ENCODE peak calls at places on chromosomes 7 and 10, in ten cellular contexts. U, J, C, H, V, P, A, I, K and T are unnamed samples.

GRCh38 chr10:15426558-15426957 is 55.5 kb upstream of the FAM171A1 start:
- DNase-seq in U (no peak), J (no peak), C (no peak), H (no peak), V (no peak), P (no peak), A (no peak), I (no peak), K (no peak), T (no peak)

GRCh38 chr7:18866359-18867036 is 250.9 kb downstream of the TWIST1 start:
- DNase-seq in U (peak; percentile 71), J (peak; percentile 62), C (peak; percentile 66), H (peak; percentile 12), V (no peak), P (peak; percentile 89), A (no peak), I (peak; percentile 87), K (no peak), T (peak; percentile 72)

GRCh38 chr10:336247-336646 is 201.0 kb downstream of the ZMYND11 start:
- DNase-seq in U (no peak), J (no peak), C (no peak), H (no peak), V (no peak), P (no peak), A (no peak), I (no peak), K (no peak), T (no peak)

GRCh38 chr10:114087255-114087654 is 43.6 kb downstream of the ADRB1 start:
- DNase-seq in U (no peak), J (no peak), C (no peak), H (no peak), V (peak; percentile 13), P (no peak), A (no peak), I (no peak), K (no peak), T (no peak)

GRCh38 chr7:44381494-44382220 is 56.3 kb upstream of the CAMK2B start:
- DNase-seq in U (no peak), J (no peak), C (no peak), H (no peak), V (no peak), P (no peak), A (peak; percentile 10), I (no peak), K (no peak), T (no peak)

GRCh38 chr7:126689037-126689436 is 563.7 kb downstream of the GRM8 start:
- DNase-seq in U (no peak), J (no peak), C (no peak), H (no peak), V (no peak), P (no peak), A (no peak), I (no peak), K (no peak), T (no peak)

GRCh38 chr7:74083117-74083876 is at the start of gene LIMK1:
- DNase-seq in U (peak; percentile 73), J (peak; percentile 90), C (peak; percentile 55), H (peak; percentile 80), V (peak; percentile 62), P (peak; percentile 83), A (peak; percentile 82), I (peak; percentile 89), K (peak; percentile 99), T (peak; percentile 88)

GRCh38 chr7:5528071-5528814 is 104.6 kb upstream of the TNRC18 start:
- DNase-seq in U (peak; percentile 36), J (peak; percentile 66), C (no peak), H (peak; percentile 43), V (no peak), P (peak; percentile 75), A (peak; percentile 58), I (peak; percentile 81), K (no peak), T (peak; percentile 71)

GRCh38 chr7:66925255-66925654 is 4.2 kb downstream of the TMEM248 start:
- DNase-seq in U (no peak), J (no peak), C (no peak), H (no peak), V (peak; percentile 63), P (no peak), A (no peak), I (no peak), K (no peak), T (no peak)

GRCh38 chr7:66920256-66920655 is 769 bp upstream of the TMEM248 start:
- DNase-seq in U (no peak), J (no peak), C (no peak), H (no peak), V (no peak), P (no peak), A (no peak), I (no peak), K (no peak), T (no peak)

GRCh38 chr7:66921396-66921917 is 432 bp downstream of the TMEM248 start:
- DNase-seq in U (peak; percentile 31), J (no peak), C (no peak), H (peak; percentile 60), V (no peak), P (peak; percentile 73), A (peak; percentile 73), I (peak; percentile 70), K (peak; percentile 84), T (peak; percentile 34)

GRCh38 chr7:66921918-66922486 is 977 bp downstream of the TMEM248 start:
- DNase-seq in U (no peak), J (peak; percentile 61), C (no peak), H (peak; percentile 14), V (peak; percentile 30), P (no peak), A (no peak), I (no peak), K (peak; percentile 71), T (no peak)

DNA sequence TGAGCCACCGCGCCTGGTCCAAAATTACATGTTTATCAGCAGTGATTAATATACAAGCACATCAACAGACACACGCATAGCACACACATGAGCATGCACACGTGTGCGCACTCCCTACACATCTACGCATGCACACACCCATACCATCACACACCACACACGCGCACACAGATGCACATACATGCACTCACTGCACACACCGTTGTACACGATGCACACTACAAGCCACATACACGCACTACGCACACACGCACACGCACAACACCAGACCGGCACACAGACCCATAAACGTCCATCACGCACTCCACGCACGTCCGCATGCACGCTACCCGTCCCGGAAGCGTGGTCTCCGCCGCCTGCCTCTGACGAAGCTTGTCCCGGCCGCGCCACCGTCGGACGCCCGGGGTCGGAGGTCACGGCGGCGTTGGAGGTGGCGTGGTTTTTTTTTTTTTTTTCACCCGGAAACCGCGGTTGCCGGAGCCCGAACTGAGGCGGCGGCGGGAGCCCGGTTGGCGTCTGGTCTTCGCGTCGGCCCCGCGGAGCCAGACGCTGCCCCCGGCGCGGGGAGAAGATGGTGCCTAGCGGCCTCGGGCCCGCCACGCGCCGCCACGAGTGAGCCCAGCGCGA is at the start of gene TMEM248:
- DNase-seq in U (peak; percentile 83), J (peak; percentile 96), C (peak; percentile 68), H (peak; percentile 88), V (peak; percentile 69), P (peak; percentile 93), A (peak; percentile 92), I (peak; percentile 94), K (peak; percentile 90), T (peak; percentile 95)
- TF ChIP-seq POLR2A in U (peak; percentile 34), J (peak; percentile 47), C (peak; percentile 57), H (peak; percentile 54), V (peak; percentile 80), P (peak; percentile 55), A (no peak), I (no peak), K (peak; percentile 94), T (peak; percentile 40)

GRCh38 chr7:117759950-117760640 is 113.1 kb downstream of the CTTNBP2 start:
- DNase-seq in U (no peak), J (no peak), C (no peak), H (no peak), V (no peak), P (no peak), A (no peak), I (no peak), K (no peak), T (no peak)

GRCh38 chr7:117764031-117764430 is 109.2 kb downstream of the CTTNBP2 start:
- DNase-seq in U (no peak), J (no peak), C (no peak), H (no peak), V (no peak), P (no peak), A (no peak), I (no peak), K (no peak), T (no peak)

GRCh38 chr7:117757440-117757839 is 115.8 kb downstream of the CTTNBP2 start:
- DNase-seq in U (no peak), J (no peak), C (no peak), H (no peak), V (no peak), P (no peak), A (no peak), I (no peak), K (no peak), T (no peak)

GRCh38 chr7:117766915-117767314 is 106.3 kb downstream of the CTTNBP2 start:
- DNase-seq in U (no peak), J (no peak), C (no peak), H (no peak), V (no peak), P (no peak), A (no peak), I (no peak), K (no peak), T (no peak)

DNA sequence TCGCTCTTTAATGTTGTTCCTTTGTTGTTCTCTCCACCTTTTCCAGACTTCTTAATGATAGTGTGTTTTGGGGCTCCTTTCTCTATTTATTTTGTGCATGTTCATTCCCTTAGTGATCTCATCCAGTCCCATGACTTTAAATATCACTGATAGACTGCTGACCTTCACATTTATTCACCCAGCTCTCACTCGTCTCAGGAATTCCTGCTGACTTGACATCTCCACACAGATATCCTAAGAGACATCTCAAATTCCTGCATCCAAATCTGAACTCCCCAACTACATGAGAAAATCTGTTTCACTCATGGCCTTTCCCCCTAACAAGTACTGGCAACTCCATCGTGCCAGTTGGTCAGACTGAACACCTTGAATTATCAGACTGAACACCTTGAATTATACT is 111.2 kb downstream of the CTTNBP2 start:
- DNase-seq in U (no peak), J (no peak), C (no peak), H (no peak), V (no peak), P (no peak), A (no peak), I (no peak), K (no peak), T (no peak)
- H3K27ac ChIP-seq in U (no peak overlapping the region), J (no peak overlapping the region), C (no peak overlapping the region), H (no peak overlapping the region), V (no peak overlapping the region), P (no peak overlapping the region), A (no peak overlapping the region), I (no peak overlapping the region), K (no peak overlapping the region), T (no peak overlapping the region)

GRCh38 chr7:818031-818699 is 14.1 kb upstream of the SUN1 start:
- DNase-seq in U (no peak), J (no peak), C (no peak), H (no peak), V (peak; percentile 48), P (no peak), A (no peak), I (peak; percentile 9), K (no peak), T (no peak)

GRCh38 chr7:815284-816216 is 16.7 kb upstream of the SUN1 start:
- DNase-seq in U (peak; percentile 61), J (no peak), C (no peak), H (peak; percentile 50), V (no peak), P (no peak), A (no peak), I (peak; percentile 74), K (peak; percentile 68), T (peak; percentile 40)

GRCh38 chr7:820341-820740 is 11.9 kb upstream of the SUN1 start:
- DNase-seq in U (no peak), J (no peak), C (no peak), H (no peak), V (no peak), P (no peak), A (no peak), I (no peak), K (no peak), T (no peak)

GRCh38 chr7:816300-816750 is 16.0 kb upstream of the SUN1 start:
- DNase-seq in U (peak; percentile 98), J (peak; percentile 99), C (peak; percentile 97), H (peak; percentile 98), V (peak; percentile 93), P (peak; percentile 98), A (peak; percentile 99), I (peak; percentile 99), K (peak; percentile 98), T (peak; percentile 99)

GRCh38 chr7:816751-817671 is 15.3 kb upstream of the SUN1 start:
- DNase-seq in U (no peak), J (no peak), C (no peak), H (peak; percentile 18), V (no peak), P (no peak), A (no peak), I (peak; percentile 69), K (no peak), T (no peak)
- TF ChIP-seq POLR2A in U (peak; percentile 10), J (no peak), C (peak; percentile 28), H (peak; percentile 18), V (no peak), P (no peak), A (no peak), I (no peak), K (no peak), T (no peak)

GRCh38 chr7:27096756-27097514 is 1.1 kb upstream of the HOXA1 start:
- DNase-seq in U (peak; percentile 52), J (no peak), C (no peak), H (peak; percentile 60), V (no peak), P (peak; percentile 68), A (no peak), I (peak; percentile 82), K (no peak), T (peak; percentile 72)
- H3K27ac ChIP-seq in U (peak overlapping the region; percentile 74), J (peak overlapping the region; percentile 74), C (peak overlapping the region; percentile 82), H (peak overlapping the region; percentile 89), V (no peak overlapping the region), P (peak overlapping the region; percentile 76), A (peak overlapping the region; percentile 86), I (peak overlapping the region; percentile 99), K (no peak overlapping the region), T (peak overlapping the region; percentile 79)